ENCODE peak calls at places on chromosome 5, in six cellular contexts. I is stomach, W is ovary, D is SK-N-SH, F is tibial nerve, G is transverse colon. T is an unnamed sample. For H3K36me3, the result is how much of the 10 kb centered on the place peaks cover.

GRCh38 chr5:6497267-6497666 is 48.6 kb downstream of the UBE2QL1 start:
- DNase-seq in I (no peak), W (no peak), D (no peak), F (no peak), G (no peak), T (no peak)

GRCh38 chr5:96483878-96484277 is 50.8 kb upstream of the PCSK1 start:
- DNase-seq in W (no peak), I (no peak), F (no peak), G (no peak), D (no peak), T (no peak)

GRCh38 chr5:81830602-81831001 is 79.7 kb upstream of the SSBP2 start:
- DNase-seq in W (no peak), I (no peak), D (no peak), G (no peak), F (no peak), T (no peak)

GRCh38 chr5:175471628-175472027 is 6.7 kb upstream of the SFXN1 start:
- DNase-seq in W (no peak), D (no peak), I (no peak), G (no peak), F (no peak), T (no peak)

GRCh38 chr5:145903862-145904261 is 31.0 kb upstream of the GRXCR2 start:
- DNase-seq in D (no peak), G (no peak), W (no peak), F (no peak), I (no peak), T (no peak)

GRCh38 chr5:62138607-62139006 is 167.4 kb upstream of the KIF2A start:
- DNase-seq in I (no peak), F (no peak), G (no peak), D (peak), W (no peak), T (no peak)

GRCh38 chr5:177431317-177432142 is 5.1 kb downstream of the GRK6 start:
- DNase-seq in G (peak), D (no peak), I (peak), W (peak), F (no peak), T (peak)

GRCh38 chr5:10461904-10462542 is 20.3 kb downstream of the ROPN1L start:
- DNase-seq in D (no peak), I (no peak), W (no peak), F (no peak), G (no peak), T (no peak)

GRCh38 chr5:67195406-67196275 is 958 bp downstream of the CD180 start:
- DNase-seq in I (no peak), D (no peak), G (no peak), F (no peak), W (no peak), T (no peak)

GRCh38 chr5:151589878-151590570 is 1.1 kb downstream of the FAT2 start:
- DNase-seq in D (no peak), I (no peak), F (no peak), G (no peak), W (no peak), T (no peak)

GRCh38 chr5:160938532-160938931 is 86.5 kb upstream of the ATP10B start:
- DNase-seq in D (no peak), G (peak), F (no peak), I (peak), W (no peak), T (no peak)

GRCh38 chr5:133425183-133425582 is 187.2 kb downstream of the FSTL4 start:
- DNase-seq in I (no peak), W (no peak), D (no peak), G (no peak), F (no peak), T (no peak)

GRCh38 chr5:77210091-77211012 is at the start of gene PDE8B:
- DNase-seq in W (peak), D (peak), F (no peak), G (no peak), I (no peak), T (no peak)

GRCh38 chr5:179146277-179146676 is 86.1 kb downstream of the ZNF354C start:
- DNase-seq in I (no peak), G (no peak), W (no peak), F (no peak), D (no peak), T (no peak)

GRCh38 chr5:103407399-103407798 is 148.8 kb downstream of the MACIR start:
- DNase-seq in G (no peak), D (no peak), F (no peak), I (no peak), W (no peak), T (no peak)

GRCh38 chr5:81165493-81166119 is 67.5 kb upstream of the CKMT2 start:
- DNase-seq in W (peak), G (peak), F (peak), D (peak), I (no peak), T (no peak)

GRCh38 chr5:87020099-87020934 is 247.4 kb upstream of the RASA1 start:
- DNase-seq in F (no peak), D (no peak), I (no peak), G (peak), W (no peak), T (no peak)

GRCh38 chr5:170221319-170221718 is 11.5 kb upstream of the C5orf58 start:
- DNase-seq in G (no peak), I (no peak), F (no peak), W (no peak), D (no peak), T (no peak)

GRCh38 chr5:32531885-32532520 is 53.4 kb upstream of the SUB1 start:
- DNase-seq in W (no peak), G (peak), F (no peak), D (no peak), I (no peak), T (no peak)

GRCh38 chr5:154962494-154962893 is 21.6 kb downstream of the MRPL22 start:
- DNase-seq in D (no peak), G (no peak), W (no peak), F (no peak), I (no peak), T (no peak)

GRCh38 chr5:16842916-16843315 is 93.2 kb downstream of the MYO10 start:
- DNase-seq in D (no peak), I (no peak), W (no peak), G (no peak), F (no peak), T (no peak)

GRCh38 chr5:115214541-115214940 is 44.8 kb upstream of the TRIM36 start:
- DNase-seq in I (no peak), F (no peak), G (no peak), D (no peak), W (no peak), T (no peak)

GRCh38 chr5:88515881-88516819 is 247.5 kb upstream of the TMEM161B start:
- DNase-seq in G (no peak), D (no peak), W (no peak), I (no peak), F (no peak), T (no peak)

GRCh38 chr5:127930311-127930710 is 153.3 kb upstream of the SLC12A2 start:
- DNase-seq in G (no peak), W (no peak), F (no peak), D (no peak), I (peak), T (no peak)

GRCh38 chr5:181160144-181160754 is 12.9 kb downstream of the OR2V2 start:
- DNase-seq in F (no peak), D (peak), G (peak), I (no peak), W (peak), T (peak)

GRCh38 chr5:92313385-92313784 is 930.3 kb upstream of the ARRDC3 start:
- DNase-seq in G (no peak), D (no peak), W (no peak), I (no peak), F (no peak), T (no peak)

GRCh38 chr5:92308679-92309078 is 925.6 kb upstream of the ARRDC3 start:
- DNase-seq in G (no peak), D (peak), W (no peak), F (no peak), I (no peak), T (no peak)

DNA sequence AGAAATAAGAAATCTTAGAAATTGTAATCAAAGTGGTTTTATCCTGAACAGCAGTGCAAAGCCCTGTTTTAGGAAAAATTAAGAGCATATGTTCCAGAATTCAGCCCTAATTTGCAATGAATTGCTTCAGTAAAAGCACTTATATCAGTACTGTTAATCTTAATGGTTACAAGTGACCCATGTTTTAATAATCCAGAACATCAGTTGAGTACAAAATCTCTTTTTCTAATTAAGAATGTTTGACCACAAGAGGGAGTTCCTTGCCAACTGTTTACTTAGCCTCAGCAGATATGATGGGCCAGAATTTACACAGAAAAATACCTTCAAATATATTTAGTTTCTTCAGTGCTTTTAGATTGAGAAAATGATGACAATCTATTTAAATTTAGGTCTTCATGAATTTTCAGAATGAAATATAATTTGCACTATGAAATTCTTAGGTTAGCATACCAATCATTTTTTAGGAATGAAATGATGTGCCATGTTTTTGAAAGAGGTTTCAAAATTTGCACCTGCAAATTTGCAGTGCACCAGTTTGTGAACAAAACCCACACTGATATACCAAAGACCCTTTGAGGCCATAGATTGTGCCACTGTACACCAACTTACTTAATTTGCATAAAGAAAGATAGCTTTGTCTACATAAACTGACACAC is 926.3 kb upstream of the ARRDC3 start:
- DNase-seq in G (no peak), D (peak), I (no peak), W (no peak), F (no peak), T (no peak)
- TF ChIP-seq CTCF in G (peak), D (peak), I (no peak), W (no peak), F (peak), T (peak)

GRCh38 chr5:58963361-58963760 is 380.5 kb downstream of the RAB3C start:
- DNase-seq in I (no peak), F (no peak), W (no peak), D (no peak), G (no peak), T (no peak)

GRCh38 chr5:58963821-58964220 is 380.9 kb downstream of the RAB3C start:
- DNase-seq in G (no peak), F (no peak), W (no peak), I (no peak), D (no peak), T (no peak)

GRCh38 chr5:58961631-58962280 is 378.9 kb downstream of the RAB3C start:
- DNase-seq in F (no peak), I (no peak), W (no peak), G (no peak), D (no peak), T (no peak)

GRCh38 chr5:58958701-58959100 is 375.8 kb downstream of the RAB3C start:
- DNase-seq in F (no peak), I (no peak), W (no peak), D (no peak), G (no peak), T (no peak)
- H3K36me3 ChIP-seq in F (under half), I (under half), W (under half), D (under half), G (under half), T (under half)

DNA sequence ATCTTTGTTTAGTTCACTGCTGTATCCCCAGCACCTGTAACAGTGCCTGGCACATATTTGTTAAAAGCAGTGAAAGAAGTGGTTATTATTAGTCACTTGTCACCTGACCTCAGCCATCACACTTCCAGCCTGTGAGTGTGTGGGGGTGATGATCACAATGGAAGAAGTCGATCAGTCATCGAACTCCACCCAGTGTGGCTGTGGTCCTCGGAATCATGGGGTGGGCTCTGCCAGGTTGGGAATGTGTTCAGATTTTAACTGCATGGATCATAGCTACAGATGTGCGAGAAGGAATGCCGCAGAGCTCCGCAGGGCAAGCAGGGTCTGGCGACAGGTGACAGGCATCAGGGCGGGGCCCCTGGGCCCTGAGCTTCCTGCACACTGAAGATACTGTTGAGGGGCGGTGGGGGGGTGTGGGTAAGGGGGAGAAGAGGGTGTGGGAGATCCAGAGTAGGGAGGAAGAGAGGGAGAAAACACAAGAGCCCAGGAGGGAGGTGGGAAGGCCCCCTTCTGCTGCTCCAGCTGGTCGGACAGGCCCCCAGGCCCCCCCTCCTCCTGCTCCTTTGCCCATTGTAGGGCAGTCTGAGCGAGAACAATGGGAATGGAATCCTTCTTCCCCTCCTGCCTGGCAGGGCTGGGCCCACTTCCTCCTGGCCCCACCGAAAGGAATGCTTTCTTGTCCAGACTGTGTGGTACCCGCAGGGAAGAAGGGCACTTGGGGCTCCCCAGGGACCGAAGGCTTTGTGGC is 89.6 kb downstream of the SPRY4 start:
- DNase-seq in F (no peak), G (no peak), W (no peak), I (no peak), D (no peak), T (no peak)
- TF ChIP-seq EP300 in F (no peak), G (no peak), W (no peak), I (no peak), D (no peak), T (no peak)

DNA sequence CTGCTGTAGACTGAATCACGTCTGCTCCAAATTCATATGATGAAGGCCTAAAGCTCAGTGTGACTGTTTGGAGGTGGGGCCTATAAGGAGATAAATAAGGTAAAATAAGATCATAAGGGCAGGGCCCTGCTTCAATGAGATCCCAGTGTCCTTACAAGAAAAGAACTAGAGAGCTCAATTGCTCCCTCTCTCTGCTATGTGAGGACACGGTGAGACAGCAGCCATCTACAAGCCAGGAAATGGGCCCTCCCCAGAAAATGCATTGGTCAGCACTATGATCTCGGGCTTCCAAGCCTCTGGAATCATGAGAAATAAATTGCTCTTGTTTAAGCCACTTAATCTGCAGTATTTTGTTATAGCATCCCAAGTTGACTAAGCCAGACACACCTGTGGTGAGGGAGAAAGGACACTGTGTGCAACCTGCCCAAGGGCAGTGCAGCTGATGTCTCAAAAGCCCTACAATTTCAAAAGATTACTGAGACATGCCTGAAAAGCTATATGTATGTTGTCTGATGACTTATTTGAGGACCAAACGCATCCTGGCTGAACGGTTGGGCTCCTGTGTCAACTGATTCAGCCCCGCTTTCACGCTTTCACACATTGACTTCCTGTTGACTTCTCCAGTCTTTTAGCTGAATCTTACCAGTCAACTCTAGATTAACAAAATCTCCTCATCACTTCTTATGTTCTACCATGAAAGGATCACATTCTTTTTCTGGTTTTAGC is 13.2 kb downstream of the GZMK start:
- DNase-seq in F (no peak), W (no peak), D (no peak), G (peak), I (no peak), T (no peak)
- TF ChIP-seq CTCF in F (no peak), W (no peak), D (peak), G (no peak), I (no peak), T (no peak)

DNA sequence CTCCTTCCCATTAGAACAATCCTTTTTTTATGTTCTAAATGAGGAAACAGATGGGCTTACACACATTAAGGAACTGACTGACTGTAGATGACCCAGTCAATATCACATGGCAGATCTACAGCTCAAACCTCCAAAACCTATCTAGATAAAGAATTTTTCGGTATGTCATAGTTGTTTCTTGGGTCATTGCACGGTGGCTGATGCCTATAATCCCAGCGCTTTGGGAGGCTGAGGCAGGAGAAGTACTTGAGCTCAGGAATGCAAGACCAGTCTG is 7.1 kb downstream of the CSNK1A1 start:
- DNase-seq in W (no peak), F (no peak), D (no peak), G (no peak), I (no peak), T (no peak)
- H3K36me3 ChIP-seq in W (under half), F (under half), D (under half), G (under half), I (under half), T (under half)

GRCh38 chr5:101675510-101675909 is 620.6 kb downstream of the SLCO4C1 start:
- DNase-seq in D (peak), W (no peak), F (no peak), I (no peak), G (no peak), T (no peak)
- TF ChIP-seq EP300 in D (peak), W (no peak), F (no peak), I (no peak), G (no peak), T (no peak)

GRCh38 chr5:14181299-14181968 is 38.3 kb downstream of the TRIO start:
- DNase-seq in W (no peak), G (no peak), F (no peak), I (no peak), D (peak), T (no peak)
- TF ChIP-seq CTCF in W (no peak), G (no peak), F (no peak), I (no peak), D (no peak), T (no peak)

GRCh38 chr5:58985759-58986158 is 402.9 kb downstream of the RAB3C start:
- DNase-seq in F (no peak), I (no peak), D (no peak), W (no peak), G (no peak), T (no peak)

GRCh38 chr5:58980890-58981289 is 398.0 kb downstream of the RAB3C start:
- DNase-seq in I (no peak), D (no peak), G (no peak), W (no peak), F (no peak), T (no peak)

GRCh38 chr5:58985311-58985710 is 402.4 kb downstream of the RAB3C start:
- DNase-seq in W (no peak), I (no peak), D (no peak), F (no peak), G (no peak), T (no peak)

GRCh38 chr5:58984009-58984525 is 401.2 kb downstream of the RAB3C start:
- DNase-seq in D (no peak), I (no peak), F (no peak), G (no peak), W (no peak), T (no peak)

GRCh38 chr5:58983496-58983895 is 400.6 kb downstream of the RAB3C start:
- DNase-seq in W (no peak), F (no peak), D (no peak), I (no peak), G (no peak), T (no peak)
- H3K36me3 ChIP-seq in W (under half), F (under half), D (under half), I (under half), G (under half), T (under half)

GRCh38 chr5:167844173-167844572 is 447.3 kb upstream of the WWC1 start:
- DNase-seq in I (no peak), W (no peak), F (no peak), G (no peak), D (no peak), T (no peak)
- TF ChIP-seq EP300 in I (no peak), W (no peak), F (no peak), G (no peak), D (no peak), T (no peak)

GRCh38 chr5:157828949-157829639 is 29.9 kb downstream of the CLINT1 start:
- DNase-seq in W (no peak), D (peak), I (no peak), F (no peak), G (no peak), T (no peak)
- TF ChIP-seq CTCF in W (no peak), D (peak), I (no peak), F (no peak), G (peak), T (no peak)

T was measured in sigmoid colon.